ENCODE peak calls at places on chromosome 19, in ten cellular contexts. N is sigmoid colon, H is transverse colon, C is GM23338, T is Panc1, D is H1, Q is HL-60, Z is K562, L is breast epithelium, P is SK-N-SH. O is an unnamed sample.

GRCh38 chr19:8396563-8397203 is 6.5 kb downstream of the RAB11B start:
- DNase-seq in N (peak), H (peak), C (peak), T (peak), D (no peak), Q (peak), Z (peak), L (peak), P (peak), O (peak)

GRCh38 chr19:1945899-1946298 is 4.9 kb downstream of the CSNK1G2 start:
- DNase-seq in N (peak), H (peak), C (peak), T (no peak), D (no peak), Q (no peak), Z (peak), L (peak), P (peak), O (no peak)

GRCh38 chr19:34837262-34837661 is 64.2 kb upstream of the ZNF599 start:
- DNase-seq in N (no peak), H (peak), C (no peak), T (no peak), D (no peak), Q (no peak), Z (no peak), L (no peak), P (peak), O (no peak)

GRCh38 chr19:1408300-1409203 is 1.2 kb downstream of the DAZAP1 start:
- DNase-seq in N (peak), H (peak), C (peak), T (no peak), D (no peak), Q (no peak), Z (peak), L (no peak), P (peak), O (no peak)

GRCh38 chr19:51688665-51689571 is 4.2 kb upstream of the SPACA6 start:
- DNase-seq in N (peak), H (peak), C (peak), T (no peak), D (no peak), Q (peak), Z (peak), L (peak), P (peak), O (peak)

GRCh38 chr19:55460670-55461258 is 678 bp downstream of the ISOC2 start:
- DNase-seq in N (peak), H (peak), C (peak), T (no peak), D (no peak), Q (no peak), Z (peak), L (peak), P (peak), O (peak)

GRCh38 chr19:29526730-29527499 is 1.1 kb downstream of the VSTM2B start:
- DNase-seq in N (no peak), H (no peak), C (peak), T (no peak), D (no peak), Q (no peak), Z (peak), L (no peak), P (peak), O (no peak)

GRCh38 chr19:15323496-15324235 is 8.7 kb downstream of the BRD4 start:
- DNase-seq in N (peak), H (peak), C (no peak), T (no peak), D (no peak), Q (peak), Z (peak), L (peak), P (no peak), O (peak)

GRCh38 chr19:40726279-40726678 is 9.4 kb downstream of the ITPKC start:
- DNase-seq in N (no peak), H (no peak), C (no peak), T (no peak), D (no peak), Q (no peak), Z (no peak), L (no peak), P (no peak), O (no peak)

GRCh38 chr19:58182577-58182988 is 278 bp upstream of the ZNF274 start:
- DNase-seq in N (no peak), H (no peak), C (no peak), T (no peak), D (no peak), Q (peak), Z (peak), L (no peak), P (peak), O (no peak)

GRCh38 chr19:31838163-31838798 is 489.0 kb upstream of the TSHZ3 start:
- DNase-seq in N (no peak), H (no peak), C (no peak), T (no peak), D (no peak), Q (no peak), Z (no peak), L (peak), P (no peak), O (no peak)

GRCh38 chr19:2049741-2050348 is 1.2 kb downstream of the MKNK2 start:
- DNase-seq in N (peak), H (peak), C (peak), T (no peak), D (no peak), Q (peak), Z (peak), L (peak), P (peak), O (peak)

GRCh38 chr19:46985532-46986415 is 33.9 kb upstream of the NPAS1 start:
- DNase-seq in N (no peak), H (no peak), C (no peak), T (no peak), D (no peak), Q (no peak), Z (no peak), L (no peak), P (no peak), O (no peak)

GRCh38 chr19:10641248-10641647 is 12.9 kb upstream of the ILF3 start:
- DNase-seq in N (no peak), H (no peak), C (no peak), T (no peak), D (no peak), Q (no peak), Z (no peak), L (no peak), P (no peak), O (no peak)

GRCh38 chr19:42135836-42136235 is 3.6 kb upstream of the POU2F2 start:
- DNase-seq in N (no peak), H (no peak), C (no peak), T (no peak), D (no peak), Q (no peak), Z (no peak), L (no peak), P (no peak), O (no peak)
- H3K27ac ChIP-seq in N (no peak), H (no peak), C (no peak), T (no peak), D (no peak), Q (no peak), Z (no peak), L (no peak), P (no peak), O (no peak)

GRCh38 chr19:50187937-50188336 is 15.5 kb upstream of the MYH14 start:
- DNase-seq in N (no peak), H (peak), C (no peak), T (no peak), D (no peak), Q (no peak), Z (no peak), L (no peak), P (no peak), O (no peak)
- H3K4me3 ChIP-seq in N (no peak), H (peak), C (no peak), T (no peak), D (no peak), Q (no peak), Z (no peak), L (no peak), P (no peak), O (no peak)

DNA sequence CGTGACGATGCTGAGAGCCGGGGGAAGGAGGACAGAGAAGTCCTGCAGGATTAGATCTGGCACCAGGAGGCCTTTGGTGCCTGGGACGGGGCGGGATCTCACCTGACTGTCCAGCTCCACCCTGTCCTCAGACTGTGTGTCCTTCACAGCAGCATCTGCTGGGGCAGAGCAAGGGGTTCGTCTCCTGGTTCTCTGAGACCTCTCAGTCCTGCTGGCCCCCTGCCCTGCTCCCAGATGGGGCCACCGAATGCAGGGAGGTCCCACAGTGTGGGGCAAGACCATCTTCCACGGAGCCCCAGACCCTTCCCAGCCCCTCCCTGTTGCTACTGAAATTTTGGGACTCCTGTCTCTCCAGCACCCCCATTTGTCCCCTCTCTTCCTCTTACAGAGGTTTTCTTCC is 4.5 kb downstream of the LILRB3 start:
- DNase-seq in N (peak), H (no peak), C (no peak), T (no peak), D (no peak), Q (no peak), Z (no peak), L (no peak), P (no peak), O (no peak)
- TF ChIP-seq POLR2AphosphoS5 in N (no peak), H (no peak), C (no peak), T (no peak), D (no peak), Q (no peak), Z (no peak), L (no peak), P (no peak), O (no peak)

DNA sequence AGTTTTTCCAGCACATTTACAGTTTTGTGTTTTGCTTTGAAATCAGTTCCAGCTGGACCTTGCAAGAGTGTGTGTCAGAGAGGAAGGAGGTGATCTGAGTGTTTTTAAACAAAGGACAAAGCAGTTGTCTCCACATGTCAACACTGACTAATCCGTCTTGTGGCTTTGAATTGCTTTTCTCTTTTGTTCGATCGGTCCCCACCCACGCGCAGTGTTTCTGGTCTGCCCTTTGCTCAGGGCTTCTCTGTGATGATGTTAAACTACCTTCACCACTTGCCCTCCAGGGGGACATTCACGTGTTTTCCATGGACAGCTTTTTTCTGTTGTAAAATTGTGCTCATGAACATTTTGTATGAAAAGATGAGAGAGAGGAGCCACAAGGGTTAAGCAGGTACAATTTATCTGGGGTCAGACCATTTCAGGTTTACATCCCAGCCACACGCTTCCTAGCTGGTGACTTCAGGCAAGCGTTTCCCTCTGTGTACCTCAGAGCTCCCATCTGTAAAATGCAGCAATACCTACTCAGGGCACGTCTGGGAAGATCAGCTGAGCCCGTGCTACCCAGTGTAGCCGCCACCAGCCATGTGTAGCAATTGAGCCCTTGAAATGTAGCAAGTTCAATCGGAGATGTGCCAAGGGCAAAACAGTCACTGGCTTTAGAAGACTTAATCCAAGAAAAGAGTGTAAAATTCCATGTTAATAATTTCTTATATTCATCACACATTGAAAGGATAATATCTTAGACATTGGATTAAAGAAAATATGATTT is 13.5 kb upstream of the PLA2G4C start:
- DNase-seq in N (no peak), H (no peak), C (no peak), T (no peak), D (no peak), Q (no peak), Z (no peak), L (peak), P (no peak), O (no peak)
- H3K27ac ChIP-seq in N (no peak), H (no peak), C (no peak), T (no peak), D (no peak), Q (no peak), Z (no peak), L (no peak), P (peak), O (peak)